ENCODE peak calls at places on chromosomes 16 and 17, in five cellular contexts. O is mesendoderm; Q is activated naive CD4-positive, alpha-beta T cell; M is SK-N-SH; J is IMR-90. X is an unnamed sample.

GRCh38 chr16:85034591-85035433 is 7.2 kb downstream of the KIAA0513 start:
- DNase-seq in M (no peak), O (no peak), Q (no peak), J (no peak), X (no peak)

GRCh38 chr16:977096-977701 is 4.4 kb upstream of the SOX8 start:
- DNase-seq in O (no peak), Q (no peak), J (no peak), M (peak), X (no peak)

GRCh38 chr16:11655655-11656054 is 12.6 kb upstream of the SNN start:
- DNase-seq in Q (no peak), M (no peak), J (no peak), O (no peak), X (no peak)

GRCh38 chr17:82301916-82302497 is 15.4 kb downstream of the CD7 start:
- DNase-seq in J (no peak), Q (peak), O (no peak), M (peak), X (no peak)

GRCh38 chr17:22454070-22454999 is 762.0 kb downstream of the KCNJ18 start:
- DNase-seq in Q (no peak), O (no peak), J (no peak), M (no peak), X (no peak)

GRCh38 chr17:40687106-40687505 is 16.4 kb downstream of the KRT24 start:
- DNase-seq in O (no peak), J (no peak), M (no peak), Q (no peak), X (no peak)

GRCh38 chr17:74742153-74742515 is 5.1 kb downstream of the RAB37 start:
- DNase-seq in O (no peak), Q (peak), J (peak), M (no peak), X (no peak)

GRCh38 chr16:64826374-64826773 is 295.5 kb downstream of the CDH11 start:
- DNase-seq in O (no peak), Q (no peak), M (no peak), J (peak), X (no peak)

GRCh38 chr16:87966685-87967185 is 15.5 kb downstream of the BANP start:
- DNase-seq in O (no peak), Q (no peak), J (no peak), M (no peak), X (no peak)

GRCh38 chr17:8014558-8014850 is 12.1 kb downstream of the GUCY2D start:
- DNase-seq in M (no peak), Q (no peak), J (no peak), O (no peak), X (no peak)

GRCh38 chr16:78363843-78364242 is 264.4 kb downstream of the WWOX start:
- DNase-seq in Q (no peak), M (no peak), J (no peak), O (peak), X (no peak)

GRCh38 chr16:35713762-35714650 is 2254.6 kb downstream of the TP53TG3F start:
- DNase-seq in M (no peak), Q (no peak), J (no peak), O (no peak), X (no peak)

GRCh38 chr17:64259436-64259835 is 3.6 kb downstream of the TEX2 start:
- DNase-seq in O (no peak), J (no peak), Q (no peak), M (no peak), X (no peak)

GRCh38 chr16:55036371-55036821 is 105.7 kb downstream of the IRX5 start:
- DNase-seq in J (no peak), M (no peak), O (no peak), Q (no peak), X (no peak)

GRCh38 chr17:40510328-40510648 is 8.9 kb upstream of the TNS4 start:
- DNase-seq in M (no peak), O (peak), Q (no peak), J (peak), X (no peak)

GRCh38 chr16:85138825-85139627 is 26.8 kb upstream of the CIBAR2 start:
- DNase-seq in O (no peak), J (no peak), Q (no peak), M (no peak), X (no peak)

GRCh38 chr16:57882797-57883196 is 80.5 kb upstream of the KIFC3 start:
- DNase-seq in M (peak), J (peak), O (peak), Q (no peak), X (peak)

GRCh38 chr16:57141822-57142631 is 43.8 kb downstream of the PSME3IP1 start:
- DNase-seq in Q (no peak), O (no peak), M (peak), J (no peak), X (no peak)

GRCh38 chr17:1931759-1932579 is 93.2 kb downstream of the RTN4RL1 start:
- DNase-seq in M (no peak), O (peak), J (peak), Q (no peak), X (no peak)

GRCh38 chr16:67529639-67530012 is 997 bp downstream of the RIPOR1 start:
- DNase-seq in Q (no peak), M (peak), O (no peak), J (no peak), X (no peak)

GRCh38 chr17:17545031-17545820 is 46.3 kb downstream of the PEMT start:
- DNase-seq in J (peak), Q (no peak), O (no peak), M (no peak), X (no peak)

GRCh38 chr16:81633147-81633619 is 145.9 kb upstream of the PLCG2 start:
- DNase-seq in J (no peak), M (no peak), Q (peak), O (peak), X (no peak)

GRCh38 chr17:61345081-61345480 is 54.6 kb upstream of the TBX2 start:
- DNase-seq in J (no peak), O (no peak), Q (no peak), M (no peak), X (no peak)

GRCh38 chr16:83248735-83249469 is 558.9 kb upstream of the HSBP1 start:
- DNase-seq in M (no peak), Q (no peak), J (no peak), O (no peak), X (no peak)

GRCh38 chr17:57033296-57033695 is 51.8 kb upstream of the AKAP1 start:
- DNase-seq in J (no peak), M (no peak), Q (no peak), O (no peak), X (no peak)

GRCh38 chr16:10600792-10601443 is 20.5 kb upstream of the EMP2 start:
- DNase-seq in M (no peak), J (peak), O (no peak), Q (no peak), X (no peak)

GRCh38 chr17:15882777-15883176 is 62.2 kb upstream of the ADORA2B start:
- DNase-seq in J (no peak), M (no peak), Q (no peak), O (no peak), X (no peak)

GRCh38 chr16:12904041-12904671 is 2.8 kb downstream of the SHISA9 start:
- DNase-seq in J (no peak), Q (no peak), M (no peak), O (peak), X (no peak)

GRCh38 chr17:17539591-17539990 is 43.4 kb upstream of the RASD1 start:
- DNase-seq in J (no peak), M (no peak), Q (no peak), O (no peak), X (no peak)

GRCh38 chr16:76956801-76957200 is 234.2 kb upstream of the MON1B start:
- DNase-seq in Q (no peak), O (no peak), J (no peak), M (no peak), X (no peak)

GRCh38 chr17:55495239-55495638 is 16.0 kb downstream of the SMIM36 start:
- DNase-seq in Q (no peak), M (no peak), J (no peak), O (no peak), X (no peak)

GRCh38 chr16:52976539-52977167 is 76.0 kb downstream of the CHD9NB start:
- DNase-seq in O (peak), J (peak), M (peak), Q (no peak), X (peak)

GRCh38 chr16:85445779-85446222 is 167.3 kb upstream of the GSE1 start:
- DNase-seq in M (peak), J (peak), Q (no peak), O (no peak), X (no peak)

X was measured in SK-N-DZ.